ENCODE peak calls at places on chromosomes 11 and 22, in six cellular contexts. J is H54, O is IMR-90, U is heart left ventricle, E is A549, K is body of pancreas. M is an unnamed sample.

GRCh38 chr22:20186871-20187546 is 36.2 kb upstream of the CCDC188 start:
- DNase-seq in J (no peak), O (no peak), U (no peak), E (no peak), K (no peak), M (no peak)

GRCh38 chr11:36792870-36793541 is 195.0 kb upstream of the RAG2 start:
- DNase-seq in J (no peak), O (no peak), U (no peak), E (no peak), K (no peak), M (no peak)

GRCh38 chr11:74256370-74257133 is 54.9 kb downstream of the P4HA3 start:
- DNase-seq in J (no peak), O (no peak), U (no peak), E (no peak), K (no peak), M (no peak)

GRCh38 chr11:69941546-69942332 is 122.5 kb upstream of the FGF3 start:
- DNase-seq in J (no peak), O (no peak), U (no peak), E (no peak), K (no peak), M (no peak)

GRCh38 chr11:133952199-133953190 is 4.3 kb downstream of the IGSF9B start:
- DNase-seq in J (no peak), O (no peak), U (no peak), E (no peak), K (no peak), M (no peak)

GRCh38 chr11:58659404-58659803 is 36.9 kb downstream of the CNTF start:
- DNase-seq in J (no peak), O (no peak), U (no peak), E (peak), K (no peak), M (no peak)

GRCh38 chr11:63710476-63711217 is 29.3 kb downstream of the RTN3 start:
- DNase-seq in J (no peak), O (peak), U (no peak), E (peak), K (no peak), M (no peak)

GRCh38 chr22:30968015-30968923 is at the start of gene MORC2:
- DNase-seq in J (no peak), O (peak), U (no peak), E (peak), K (peak), M (no peak)

GRCh38 chr22:46035380-46035741 is 58.4 kb upstream of the WNT7B start:
- DNase-seq in J (no peak), O (no peak), U (no peak), E (no peak), K (no peak), M (no peak)

GRCh38 chr11:88051386-88051785 is 123.9 kb downstream of the RAB38 start:
- DNase-seq in J (no peak), O (peak), U (no peak), E (peak), K (no peak), M (no peak)

GRCh38 chr11:40293655-40294342 is 1165.7 kb downstream of the LRRC4C start:
- DNase-seq in J (peak), O (peak), U (peak), E (peak), K (peak), M (peak)

GRCh38 chr11:107139396-107139795 is 121.1 kb upstream of the GUCY1A2 start:
- DNase-seq in J (no peak), O (no peak), U (no peak), E (no peak), K (no peak), M (no peak)

GRCh38 chr11:134332189-134332631 is 422 bp downstream of the GLB1L2 start:
- DNase-seq in J (no peak), O (no peak), U (no peak), E (no peak), K (peak), M (no peak)

GRCh38 chr22:44360686-44361381 is 48.1 kb upstream of the SHISAL1 start:
- DNase-seq in J (peak), O (peak), U (no peak), E (peak), K (no peak), M (no peak)

GRCh38 chr22:49693416-49693815 is 134.3 kb downstream of the BRD1 start:
- DNase-seq in J (no peak), O (no peak), U (no peak), E (no peak), K (no peak), M (no peak)

GRCh38 chr11:50174189-50174588 is 141.5 kb downstream of the OR4C45 start:
- DNase-seq in J (no peak), O (peak), U (no peak), E (no peak), K (no peak), M (no peak)

GRCh38 chr11:107250017-107250416 is 207.6 kb downstream of the CWF19L2 start:
- DNase-seq in J (no peak), O (no peak), U (no peak), E (no peak), K (no peak), M (no peak)

GRCh38 chr11:96778272-96778671 is 388.5 kb downstream of the JRKL start:
- DNase-seq in J (no peak), O (no peak), U (no peak), E (no peak), K (no peak), M (no peak)

GRCh38 chr11:104653011-104653806 is 245.1 kb downstream of the CASP12 start:
- DNase-seq in J (no peak), O (no peak), U (no peak), E (no peak), K (peak), M (no peak)

DNA sequence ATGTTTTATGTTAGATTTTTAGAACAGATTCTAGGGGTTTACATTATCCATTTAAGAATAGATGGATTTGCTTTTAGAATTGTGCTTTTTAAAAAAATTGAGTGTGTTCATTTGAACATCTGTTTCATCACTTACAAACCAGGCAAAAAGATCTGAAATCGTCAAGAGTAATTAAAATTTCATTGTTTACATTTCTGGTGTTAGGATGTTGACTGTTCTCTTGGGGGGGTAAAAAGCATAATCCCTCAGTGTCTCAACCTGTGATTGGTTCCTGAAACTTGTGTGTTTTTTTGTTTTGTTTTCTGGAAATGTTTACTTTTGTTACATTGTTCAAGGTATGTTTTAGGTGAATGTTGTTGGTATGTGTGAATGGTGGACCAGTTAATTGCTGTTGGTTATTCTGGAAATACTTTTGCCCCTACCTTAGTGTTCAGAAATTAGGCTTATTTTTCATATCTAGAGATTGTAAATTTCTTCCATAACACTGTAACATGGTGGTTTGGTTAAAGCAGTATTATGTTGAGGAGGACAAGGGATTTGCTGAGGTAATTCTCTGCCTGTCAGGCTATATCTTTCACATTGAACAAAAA is 4.8 kb downstream of the PCF11 start:
- DNase-seq in J (no peak), O (no peak), U (no peak), E (no peak), K (no peak), M (no peak)
- TF ChIP-seq POLR2A in J (no peak), O (peak), U (no peak), E (no peak), K (no peak), M (no peak)

DNA sequence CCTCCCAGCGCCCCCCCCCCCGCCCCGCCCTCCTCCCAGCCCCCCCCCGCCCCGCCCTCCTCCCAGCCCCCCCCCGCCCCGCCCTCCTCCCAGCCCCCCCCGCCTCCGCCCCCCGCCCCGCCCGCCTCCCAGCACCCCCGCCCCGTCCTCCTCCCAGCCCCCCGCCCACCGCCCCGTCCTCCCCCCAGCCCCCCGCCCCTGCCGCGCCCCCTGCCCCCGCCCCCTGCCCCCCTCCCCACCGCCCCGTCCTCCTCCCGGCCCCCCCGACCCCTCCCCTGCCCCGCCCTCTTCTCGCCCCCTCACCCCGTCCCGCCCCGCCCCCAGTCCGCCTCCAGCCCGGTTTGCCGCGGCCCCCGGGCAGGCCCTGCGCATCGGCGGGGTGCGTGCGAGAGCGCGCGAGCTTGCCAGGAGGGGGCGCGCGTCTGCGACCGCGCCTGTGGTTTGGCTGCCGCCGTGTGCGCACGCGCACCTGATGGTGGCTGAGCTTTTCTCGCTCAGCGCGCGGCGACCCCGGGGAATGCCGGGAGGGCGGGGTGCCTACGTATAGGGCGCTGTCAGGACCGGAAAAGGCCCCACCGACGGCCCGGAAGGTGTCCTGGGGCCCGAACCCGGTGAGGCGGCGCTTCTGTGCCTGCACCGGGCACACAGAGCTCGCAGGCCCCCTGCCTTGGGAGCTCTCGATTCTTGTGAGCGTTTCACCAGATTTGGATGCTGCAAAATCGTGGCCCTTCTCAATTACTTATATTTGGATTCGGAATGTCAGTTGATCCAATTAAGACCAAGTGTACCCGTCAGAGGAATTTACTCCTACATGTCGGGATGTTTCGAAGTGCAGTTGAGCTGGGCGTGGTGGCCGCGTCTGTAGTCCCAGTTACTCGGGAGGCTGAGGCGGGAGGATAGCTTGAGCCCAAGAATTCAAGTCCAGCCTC is 501 bp upstream of the TTLL12 start:
- DNase-seq in J (peak), O (peak), U (peak), E (peak), K (peak), M (peak)
- TF ChIP-seq POLR2A in J (peak), O (peak), U (no peak), E (peak), K (peak), M (peak)

GRCh38 chr11:2942872-2943710 is 13.9 kb upstream of the PHLDA2 start:
- DNase-seq in J (no peak), O (no peak), U (no peak), E (no peak), K (no peak), M (no peak)
- TF ChIP-seq POLR2A in J (no peak), O (no peak), U (no peak), E (no peak), K (no peak), M (no peak)

DNA sequence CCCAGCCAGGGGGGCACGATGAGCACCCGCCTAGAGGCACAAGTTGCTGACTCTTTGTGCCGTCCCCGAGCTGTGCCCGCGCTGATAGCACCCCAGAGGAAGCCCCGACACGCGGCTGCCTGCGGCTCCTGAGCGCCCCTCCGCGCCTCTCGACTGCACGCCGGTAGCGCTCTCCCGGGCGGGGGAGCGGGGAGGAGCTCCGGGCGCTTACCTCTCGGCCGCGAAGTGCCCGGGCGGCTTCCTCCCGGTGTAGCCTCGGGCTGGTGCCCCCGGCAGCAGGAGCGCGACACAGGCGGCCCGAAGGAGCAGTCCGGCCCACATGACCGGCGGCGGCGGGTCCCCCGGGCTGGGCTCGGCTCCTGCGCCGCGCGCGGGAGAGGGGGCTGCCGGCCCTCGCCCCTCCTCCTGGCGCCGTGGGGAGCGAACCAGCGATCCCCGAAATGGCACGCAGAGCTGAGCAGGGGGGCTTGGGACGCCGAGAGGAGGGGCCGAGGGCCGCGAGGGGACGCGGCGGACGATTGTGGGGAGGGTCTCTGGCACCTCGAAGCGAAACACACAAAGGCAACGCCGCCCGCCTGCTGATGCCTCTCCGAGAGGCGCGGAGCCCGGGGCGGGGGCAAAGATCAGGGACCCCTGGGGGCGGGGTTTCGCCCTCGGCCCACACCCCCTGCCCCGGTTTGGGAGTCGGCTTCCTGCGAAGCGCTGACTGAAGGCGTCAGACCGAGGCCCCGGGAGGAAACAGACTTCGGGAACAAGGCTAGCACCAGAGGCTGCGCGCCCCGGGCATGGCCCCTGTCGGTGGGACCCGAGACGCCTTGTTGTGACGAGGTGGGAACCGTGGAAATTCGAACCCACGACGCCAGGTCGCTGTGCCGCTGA is at the start of gene VWCE:
- DNase-seq in J (peak), O (peak), U (peak), E (peak), K (peak), M (no peak)
- TF ChIP-seq POLR2A in J (no peak), O (no peak), U (no peak), E (peak), K (no peak), M (no peak)

DNA sequence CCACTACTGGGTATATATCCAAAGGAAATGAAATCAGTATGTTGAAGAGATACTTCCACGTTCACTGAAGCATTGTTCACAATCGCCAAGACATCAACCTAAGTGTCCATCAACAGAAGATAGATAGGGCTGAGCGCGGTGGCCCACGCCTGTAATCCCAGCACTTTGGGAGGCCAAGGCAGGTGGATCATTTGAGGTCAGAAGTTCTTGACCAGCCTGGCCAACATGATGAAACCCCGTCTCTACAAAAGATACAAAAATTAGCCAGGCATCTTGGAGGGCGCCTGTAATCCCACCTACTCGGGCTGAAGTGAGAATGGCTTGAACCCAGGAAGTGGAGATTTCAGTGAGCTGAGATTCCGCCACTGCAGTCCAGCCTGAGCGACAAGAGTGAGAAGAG is 12.7 kb downstream of the EIF3F start:
- DNase-seq in J (no peak), O (no peak), U (no peak), E (no peak), K (no peak), M (no peak)
- TF ChIP-seq POLR2A in J (no peak), O (no peak), U (no peak), E (no peak), K (no peak), M (no peak)

DNA sequence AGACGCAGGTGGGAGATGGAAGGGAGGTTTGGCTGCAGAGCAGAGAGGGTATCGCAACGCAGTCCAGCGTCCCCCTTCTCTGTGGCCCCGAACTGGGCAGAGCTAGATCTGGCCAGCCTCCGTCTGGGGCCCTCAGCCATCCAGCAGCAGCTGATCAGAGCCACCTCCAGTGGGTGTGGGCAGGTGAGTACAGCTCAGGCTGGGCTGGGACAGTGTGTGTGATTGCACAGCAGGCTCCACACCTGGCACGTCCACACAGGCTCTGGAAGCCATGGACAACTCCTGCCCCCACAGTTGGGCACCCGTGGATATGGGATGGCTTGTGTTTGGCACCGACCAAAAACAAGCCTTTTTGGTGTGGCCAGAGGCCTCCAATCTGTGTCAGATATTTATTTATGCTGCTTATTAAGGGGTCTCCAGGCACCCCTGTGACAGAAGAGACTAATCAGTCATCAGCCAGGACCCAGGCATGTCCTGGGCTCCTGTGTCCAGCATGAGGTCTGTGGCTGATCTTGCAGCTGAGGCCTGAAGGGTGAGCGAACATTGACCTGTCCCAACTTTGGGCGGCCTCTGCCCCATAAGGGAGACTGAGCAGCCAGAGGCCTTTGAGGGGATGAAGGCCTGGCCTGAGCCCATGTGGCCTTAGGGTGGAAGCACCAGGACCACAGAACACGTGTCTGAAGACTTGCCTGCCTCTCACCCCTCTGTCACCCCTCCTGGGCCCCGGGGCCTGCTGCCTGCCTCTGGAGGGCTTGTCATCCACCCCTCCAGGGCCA is 18.6 kb downstream of the POLR3H start:
- DNase-seq in J (no peak), O (no peak), U (no peak), E (no peak), K (no peak), M (no peak)
- TF ChIP-seq POLR2A in J (no peak), O (no peak), U (no peak), E (no peak), K (no peak), M (no peak)

GRCh38 chr11:11621881-11622706 is at the start of gene GALNT18:
- DNase-seq in J (peak), O (peak), U (peak), E (peak), K (peak), M (peak)

GRCh38 chr11:11618973-11619435 is 2.8 kb downstream of the GALNT18 start:
- DNase-seq in J (no peak), O (no peak), U (no peak), E (peak), K (no peak), M (no peak)

GRCh38 chr11:11620966-11621880 is 582 bp downstream of the GALNT18 start:
- DNase-seq in J (peak), O (peak), U (peak), E (peak), K (peak), M (no peak)

GRCh38 chr11:11622772-11623531 is 1.1 kb upstream of the GALNT18 start:
- DNase-seq in J (no peak), O (no peak), U (no peak), E (no peak), K (no peak), M (no peak)

DNA sequence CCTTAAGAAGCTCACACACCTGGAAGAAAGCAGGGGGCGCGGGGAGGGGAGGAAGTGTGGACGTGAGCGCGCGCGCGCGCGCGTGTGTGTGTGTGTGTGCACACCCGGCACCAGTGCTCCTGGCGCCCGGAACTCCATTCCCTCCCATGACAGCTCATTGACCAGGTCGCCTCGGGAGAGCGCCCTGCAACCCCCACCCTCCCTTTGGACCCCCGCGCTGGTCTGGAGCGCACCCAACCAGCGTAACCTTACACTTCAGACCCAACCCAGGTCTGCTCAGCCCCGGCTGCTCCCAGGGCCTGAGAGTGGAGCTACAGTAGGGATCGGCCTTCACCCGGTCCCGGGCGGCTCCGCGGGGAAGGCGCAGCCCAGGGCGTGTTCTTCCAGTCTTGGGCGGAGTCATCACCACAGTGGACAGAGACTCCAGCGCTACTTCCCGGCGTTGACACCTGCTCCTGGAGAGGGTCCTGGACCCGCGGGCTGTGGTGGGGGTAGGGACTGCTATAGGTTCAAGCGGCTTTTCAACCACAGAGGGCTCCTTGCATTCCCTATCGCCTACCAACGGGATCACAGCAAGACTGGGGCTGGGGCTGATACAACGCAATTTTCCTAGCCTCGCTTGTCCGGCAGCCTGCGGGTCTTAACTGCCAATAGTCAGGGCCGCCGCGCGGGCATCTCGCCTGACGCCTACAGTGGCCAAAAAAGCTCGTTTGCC is 1.4 kb downstream of the GALNT18 start:
- DNase-seq in J (no peak), O (peak), U (peak), E (peak), K (peak), M (no peak)
- TF ChIP-seq POLR2A in J (no peak), O (no peak), U (no peak), E (peak), K (peak), M (no peak)

DNA sequence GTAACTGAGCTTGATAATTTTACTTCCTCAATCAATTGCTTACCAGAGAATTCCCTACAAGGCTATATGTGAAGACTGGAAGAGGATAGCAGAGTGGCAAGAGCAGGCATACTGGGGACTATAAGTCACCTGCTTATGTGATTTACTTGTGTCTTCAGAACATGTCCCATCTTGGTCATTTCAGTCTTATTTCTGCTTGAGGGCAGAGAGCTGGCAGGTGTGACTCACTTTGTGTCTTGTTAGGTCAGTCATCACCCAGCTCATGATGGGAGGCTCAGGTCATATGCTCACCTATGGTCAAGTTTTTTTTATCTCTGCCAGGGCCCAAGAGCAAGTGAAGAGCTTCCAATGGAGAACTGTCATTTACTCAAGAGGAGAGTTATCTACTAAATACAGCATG is 6.2 kb downstream of the SRSF8 start:
- DNase-seq in J (no peak), O (no peak), U (no peak), E (no peak), K (no peak), M (no peak)
- TF ChIP-seq POLR2A in J (no peak), O (no peak), U (no peak), E (no peak), K (no peak), M (no peak)